ENCODE peak calls at places on chromosomes 11 and 22, in seven cellular contexts. J is GM12865, U is lower lobe of right lung, S is MCF 10A, Z is pancreas, E is B cell, H is heart right ventricle. K is an unnamed sample.

GRCh38 chr11:70910835-70911234 is 341.5 kb downstream of the SHANK2 start:
- DNase-seq in S (no peak), U (no peak), J (no peak), H (no peak), Z (peak), E (no peak), K (no peak)

GRCh38 chr11:11821899-11822298 is 19.9 kb upstream of the USP47 start:
- DNase-seq in Z (no peak), J (no peak), H (no peak), S (no peak), E (no peak), U (no peak), K (no peak)

GRCh38 chr11:19844012-19844411 is 131.4 kb downstream of the NAV2 start:
- DNase-seq in S (no peak), U (no peak), Z (no peak), J (no peak), E (no peak), H (no peak), K (no peak)

GRCh38 chr22:43158778-43159483 is 7.6 kb downstream of the TSPO start:
- DNase-seq in Z (no peak), J (no peak), S (no peak), U (no peak), H (no peak), E (no peak), K (no peak)

GRCh38 chr11:104089481-104089880 is 53.0 kb downstream of the DDI1 start:
- DNase-seq in S (no peak), J (no peak), U (no peak), Z (no peak), H (no peak), E (no peak), K (no peak)

GRCh38 chr11:32931605-32932004 is 39.0 kb downstream of the QSER1 start:
- DNase-seq in U (no peak), J (no peak), S (no peak), E (no peak), H (no peak), Z (no peak), K (no peak)

GRCh38 chr11:62806611-62807121 is 1.4 kb upstream of the NXF1 start:
- DNase-seq in S (peak), E (no peak), Z (no peak), J (no peak), U (peak), H (no peak), K (no peak)

GRCh38 chr11:69148806-69149205 is 6.9 kb upstream of the SMIM38 start:
- DNase-seq in U (no peak), J (no peak), S (no peak), H (no peak), E (no peak), Z (no peak), K (no peak)

GRCh38 chr22:28714043-28714442 is 27.6 kb downstream of the CHEK2 start:
- DNase-seq in Z (no peak), U (no peak), E (no peak), J (peak), S (no peak), H (no peak), K (no peak)

GRCh38 chr22:30047364-30047738 is 32.9 kb upstream of the HORMAD2 start:
- DNase-seq in J (peak), E (no peak), Z (no peak), H (no peak), S (no peak), U (no peak), K (peak)

GRCh38 chr11:118088531-118088930 is 1.8 kb upstream of the SMIM35 start:
- DNase-seq in Z (no peak), E (peak), S (peak), H (peak), U (peak), J (no peak), K (no peak)

GRCh38 chr11:110428040-110428439 is 1.7 kb upstream of the FDX1 start:
- DNase-seq in H (no peak), U (no peak), S (no peak), E (no peak), Z (no peak), J (no peak), K (no peak)

GRCh38 chr11:119338318-119338890 is 2.3 kb downstream of the C1QTNF5 start:
- DNase-seq in Z (no peak), E (peak), U (peak), J (peak), H (no peak), S (peak), K (peak)

GRCh38 chr22:21568207-21569075 is 927 bp downstream of the UBE2L3 start:
- DNase-seq in Z (no peak), U (no peak), S (no peak), E (no peak), H (no peak), J (peak), K (peak)

GRCh38 chr22:23553438-23553837 is 26.7 kb downstream of the IGLL1 start:
- DNase-seq in S (no peak), H (no peak), J (no peak), Z (no peak), E (no peak), U (no peak), K (no peak)

GRCh38 chr11:114785820-114786219 is 107.5 kb downstream of the NXPE2 start:
- DNase-seq in H (no peak), Z (no peak), J (no peak), S (no peak), E (no peak), U (no peak), K (no peak)

GRCh38 chr11:114783805-114784204 is 105.5 kb downstream of the NXPE2 start:
- DNase-seq in S (no peak), E (no peak), U (no peak), H (no peak), Z (no peak), J (no peak), K (no peak)

GRCh38 chr11:114787126-114787525 is 108.8 kb downstream of the NXPE2 start:
- DNase-seq in U (no peak), S (no peak), J (no peak), H (no peak), Z (no peak), E (no peak), K (no peak)

GRCh38 chr11:114779189-114779588 is 100.9 kb downstream of the NXPE2 start:
- DNase-seq in Z (no peak), J (no peak), S (no peak), U (no peak), E (no peak), H (no peak), K (no peak)

DNA sequence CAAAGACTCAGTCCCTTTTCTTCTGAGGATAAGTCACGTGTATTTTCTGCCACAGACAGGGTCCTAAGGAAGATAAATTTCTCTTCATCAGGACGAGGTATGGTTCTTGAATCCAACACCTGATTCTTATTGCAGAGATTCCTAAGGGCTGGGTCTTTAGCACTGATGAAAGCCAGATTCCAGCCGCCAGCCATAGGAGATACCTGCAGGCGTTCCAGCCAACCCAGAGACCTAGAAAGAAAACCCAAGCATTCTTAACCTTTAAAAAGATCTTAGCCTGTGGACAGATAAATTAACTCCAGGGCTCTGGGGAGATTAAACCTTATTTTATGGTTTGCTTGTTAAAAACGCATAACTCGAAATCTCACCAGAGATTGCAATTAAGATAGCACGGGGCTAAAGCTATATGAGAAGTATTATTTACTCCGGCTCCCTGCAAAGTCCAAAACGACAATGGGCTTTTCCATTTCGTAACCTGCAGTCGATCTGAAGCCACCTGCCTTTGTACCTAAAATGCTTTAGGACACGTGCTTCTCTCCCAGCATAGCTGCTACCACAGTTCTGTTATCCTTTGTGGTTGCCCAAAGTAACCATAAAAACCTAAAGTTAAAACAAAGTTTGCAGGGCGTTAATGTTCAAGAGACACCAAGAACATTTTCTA is 104.5 kb downstream of the NXPE2 start:
- DNase-seq in U (no peak), E (no peak), S (no peak), H (no peak), Z (no peak), J (no peak), K (no peak)
- TF ChIP-seq CTCF in U (no peak), E (no peak), S (no peak), H (no peak), Z (no peak), J (no peak), K (no peak)

GRCh38 chr11:64803163-64803845 is at the start of gene MAP4K2:
- DNase-seq in E (peak), U (peak), H (peak), Z (peak), J (peak), S (peak), K (peak)
- TF ChIP-seq CTCF in E (no peak), U (peak), H (peak), Z (no peak), J (no peak), S (peak), K (no peak)

GRCh38 chr11:120643254-120643653 is 131.7 kb downstream of the GRIK4 start:
- DNase-seq in H (no peak), U (no peak), Z (no peak), J (no peak), S (no peak), E (no peak), K (no peak)

GRCh38 chr11:120647681-120648080 is 136.1 kb downstream of the GRIK4 start:
- DNase-seq in Z (no peak), J (no peak), H (no peak), S (no peak), U (no peak), E (no peak), K (no peak)

GRCh38 chr11:120646206-120646605 is 134.7 kb downstream of the GRIK4 start:
- DNase-seq in H (no peak), S (no peak), J (no peak), Z (no peak), U (no peak), E (no peak), K (no peak)

GRCh38 chr11:120648706-120649250 is 137.2 kb downstream of the GRIK4 start:
- DNase-seq in J (no peak), E (no peak), H (no peak), U (no peak), Z (no peak), S (no peak), K (no peak)

GRCh38 chr11:120645639-120646038 is 134.1 kb downstream of the GRIK4 start:
- DNase-seq in Z (no peak), E (no peak), H (no peak), S (no peak), U (no peak), J (no peak), K (no peak)
- TF ChIP-seq CTCF in Z (no peak), E (no peak), H (no peak), S (no peak), U (no peak), J (no peak), K (no peak)

DNA sequence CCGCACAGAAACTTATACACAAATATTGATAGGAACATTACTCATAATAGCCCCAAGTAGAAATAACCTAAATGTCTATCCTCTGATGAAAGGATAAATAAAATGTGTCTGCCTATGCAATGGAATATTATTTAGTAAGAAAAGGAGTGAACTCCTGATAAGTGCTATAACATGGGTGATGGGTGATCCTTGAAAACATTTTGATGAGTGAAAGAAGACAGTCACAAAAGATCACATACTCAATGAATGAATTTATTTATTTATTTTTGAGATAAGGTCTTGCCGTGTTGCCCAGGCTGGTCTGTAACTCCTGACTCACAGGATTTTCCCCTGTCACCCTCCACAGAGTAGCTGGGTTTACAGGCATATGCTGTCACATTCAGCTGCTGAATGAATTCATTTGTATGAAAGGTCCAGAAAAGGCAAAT is 17.3 kb downstream of the RNF121 start:
- DNase-seq in Z (no peak), E (no peak), S (peak), J (peak), H (no peak), U (no peak), K (no peak)
- TF ChIP-seq CTCF in Z (no peak), E (no peak), S (no peak), J (no peak), H (no peak), U (no peak), K (no peak)

DNA sequence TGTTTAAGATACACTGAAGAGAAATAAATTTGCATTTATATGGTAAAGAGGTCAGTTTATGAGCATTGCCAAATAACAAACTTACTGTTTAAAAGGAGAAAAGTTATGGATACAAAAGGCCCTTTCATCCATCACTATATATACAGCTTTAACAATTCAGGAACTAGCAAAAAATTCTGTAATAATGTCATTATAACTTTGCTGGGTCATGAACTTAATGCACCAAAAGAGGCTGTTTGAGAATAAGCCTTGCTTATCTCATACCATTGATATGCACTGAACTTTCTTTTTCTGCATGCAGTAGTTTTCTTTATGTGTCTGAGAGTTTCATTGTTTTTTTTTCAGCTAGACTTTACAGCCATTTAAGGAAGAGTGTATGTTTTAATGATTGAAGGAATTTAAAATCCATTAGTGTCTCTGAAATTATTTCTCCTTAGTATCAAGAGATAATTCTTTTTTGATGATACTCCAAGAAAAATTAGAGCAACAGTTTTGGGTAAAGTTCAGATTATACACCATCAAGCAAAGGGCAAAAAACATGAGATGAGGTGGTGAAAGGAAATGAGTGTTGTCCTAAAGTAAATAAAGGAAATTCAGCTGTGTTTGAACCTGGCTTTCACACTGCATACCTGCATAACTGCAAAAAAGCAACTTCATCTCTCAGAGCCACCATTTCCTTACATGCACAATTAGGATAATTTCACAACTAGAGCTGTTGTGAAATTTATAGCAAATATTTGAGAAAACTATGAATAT is 188.2 kb upstream of the ANO3 start:
- DNase-seq in Z (no peak), H (no peak), S (no peak), E (no peak), U (no peak), J (no peak), K (no peak)
- TF ChIP-seq CTCF in Z (no peak), H (no peak), S (no peak), E (no peak), U (no peak), J (no peak), K (no peak)

DNA sequence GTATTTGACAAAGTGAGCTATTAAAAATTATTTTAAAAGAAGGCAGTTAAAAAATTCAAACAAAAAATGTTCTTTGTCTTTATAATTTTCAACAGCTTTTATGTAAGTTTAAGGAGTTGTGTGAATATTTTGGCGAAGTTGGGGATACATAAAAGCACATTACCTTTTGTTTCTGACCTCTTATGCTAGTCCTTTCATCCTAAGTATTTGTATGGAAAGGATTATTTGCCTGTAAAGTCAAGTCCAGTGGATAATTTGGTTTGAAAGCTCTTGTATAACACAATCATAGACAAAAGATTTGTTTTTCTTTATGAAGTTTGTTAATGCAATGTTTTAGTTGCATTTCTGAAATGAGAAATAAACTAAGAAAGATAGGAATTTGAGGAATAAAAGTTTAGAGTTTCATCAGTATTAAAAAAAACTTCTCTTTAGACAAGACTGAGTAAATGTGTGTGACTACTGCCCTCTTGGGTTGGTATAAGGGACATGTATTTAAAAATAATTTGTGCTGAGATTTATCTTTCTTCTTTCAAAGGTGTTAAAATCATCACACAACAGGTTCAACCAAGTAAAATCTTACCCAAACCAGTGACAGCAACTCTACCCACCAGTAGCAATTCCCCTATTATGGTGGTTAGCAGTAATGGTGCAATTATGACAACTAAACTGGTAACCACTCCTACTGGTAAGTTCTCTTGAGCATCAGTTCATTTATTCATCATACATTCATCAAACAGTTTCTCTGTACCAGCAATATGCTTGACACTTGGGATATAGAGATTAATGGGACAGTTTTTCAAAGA is 68.2 kb downstream of the EMSY start:
- DNase-seq in H (no peak), J (peak), U (no peak), S (peak), E (no peak), Z (no peak), K (no peak)
- TF ChIP-seq CTCF in H (no peak), J (peak), U (no peak), S (peak), E (no peak), Z (no peak), K (no peak)

GRCh38 chr11:67050139-67050538 is 6.5 kb upstream of the RHOD start:
- DNase-seq in S (no peak), H (no peak), E (no peak), J (no peak), Z (peak), U (no peak), K (no peak)
- TF ChIP-seq CTCF in S (no peak), H (no peak), E (no peak), J (no peak), Z (no peak), U (no peak), K (no peak)

GRCh38 chr11:1557168-1557884 is 14.7 kb downstream of the DUSP8 start:
- DNase-seq in Z (peak), J (no peak), U (no peak), S (no peak), E (no peak), H (no peak), K (no peak)

GRCh38 chr11:1556278-1557167 is 15.5 kb downstream of the DUSP8 start:
- DNase-seq in Z (peak), E (no peak), H (no peak), U (no peak), J (no peak), S (no peak), K (no peak)

GRCh38 chr11:1554981-1555712 is 16.9 kb downstream of the DUSP8 start:
- DNase-seq in E (no peak), J (no peak), Z (peak), U (no peak), H (no peak), S (no peak), K (no peak)

GRCh38 chr11:1555713-1556153 is 16.3 kb downstream of the DUSP8 start:
- DNase-seq in E (no peak), H (no peak), U (no peak), J (no peak), S (no peak), Z (peak), K (no peak)

GRCh38 chr11:1553808-1554594 is 18.1 kb downstream of the DUSP8 start:
- DNase-seq in J (no peak), E (no peak), U (peak), Z (peak), H (no peak), S (peak), K (no peak)
- TF ChIP-seq CTCF in J (no peak), E (no peak), U (no peak), Z (peak), H (no peak), S (peak), K (no peak)